ENCODE peak calls at places on chromosomes 6 and 20, in seven cellular contexts. One of them, this sample, is unnamed.

GRCh38 chr20:6575912-6576391 is 191.5 kb upstream of the BMP2 start:
- DNase-seq in body of pancreas: no peak
- DNase-seq in AG04450: peak; percentile 58
- DNase-seq in astrocyte of the cerebellum: no peak
- DNase-seq in AG10803: no peak
- DNase-seq in heart left ventricle: no peak
- DNase-seq in neural progenitor cell: no peak
- DNase-seq in this sample: no peak

GRCh38 chr20:4813076-4813838 is 91.5 kb downstream of the PRND start:
- DNase-seq in body of pancreas: peak; percentile 10
- DNase-seq in AG04450: no peak
- DNase-seq in astrocyte of the cerebellum: no peak
- DNase-seq in AG10803: no peak
- DNase-seq in heart left ventricle: peak; percentile 59
- DNase-seq in neural progenitor cell: no peak
- DNase-seq in this sample: no peak

GRCh38 chr20:46053416-46053815 is 24.4 kb downstream of the SLC12A5 start:
- DNase-seq in body of pancreas: no peak
- DNase-seq in AG04450: no peak
- DNase-seq in astrocyte of the cerebellum: no peak
- DNase-seq in AG10803: no peak
- DNase-seq in heart left ventricle: no peak
- DNase-seq in neural progenitor cell: no peak
- DNase-seq in this sample: no peak

GRCh38 chr6:44043036-44043478 is 84.2 kb downstream of the MRPL14 start:
- DNase-seq in body of pancreas: no peak
- DNase-seq in AG04450: no peak
- DNase-seq in astrocyte of the cerebellum: no peak
- DNase-seq in AG10803: peak; percentile 61
- DNase-seq in heart left ventricle: no peak
- DNase-seq in neural progenitor cell: no peak
- DNase-seq in this sample: peak; percentile 67

GRCh38 chr20:10309326-10309725 is 90.7 kb downstream of the SNAP25 start:
- DNase-seq in body of pancreas: no peak
- DNase-seq in AG04450: peak; percentile 83
- DNase-seq in astrocyte of the cerebellum: peak; percentile 97
- DNase-seq in AG10803: peak; percentile 91
- DNase-seq in heart left ventricle: no peak
- DNase-seq in neural progenitor cell: no peak
- DNase-seq in this sample: peak; percentile 21

GRCh38 chr6:27630727-27631613 is 158.1 kb upstream of the ZNF184 start:
- DNase-seq in body of pancreas: peak; percentile 16
- DNase-seq in AG04450: no peak
- DNase-seq in astrocyte of the cerebellum: peak; percentile 32
- DNase-seq in AG10803: no peak
- DNase-seq in heart left ventricle: no peak
- DNase-seq in neural progenitor cell: peak; percentile 92
- DNase-seq in this sample: peak; percentile 84

GRCh38 chr20:32623667-32624157 is 38.6 kb upstream of the NOL4L start:
- DNase-seq in body of pancreas: no peak
- DNase-seq in AG04450: no peak
- DNase-seq in astrocyte of the cerebellum: no peak
- DNase-seq in AG10803: no peak
- DNase-seq in heart left ventricle: no peak
- DNase-seq in neural progenitor cell: no peak
- DNase-seq in this sample: no peak

GRCh38 chr6:138830273-138830672 is 34.4 kb downstream of the ECT2L start:
- DNase-seq in body of pancreas: no peak
- DNase-seq in AG04450: no peak
- DNase-seq in astrocyte of the cerebellum: no peak
- DNase-seq in AG10803: no peak
- DNase-seq in heart left ventricle: no peak
- DNase-seq in neural progenitor cell: no peak
- DNase-seq in this sample: no peak

GRCh38 chr6:144036064-144036873 is 28.2 kb upstream of the PLAGL1 start:
- DNase-seq in body of pancreas: no peak
- DNase-seq in AG04450: no peak
- DNase-seq in astrocyte of the cerebellum: no peak
- DNase-seq in AG10803: peak; percentile 61
- DNase-seq in heart left ventricle: no peak
- DNase-seq in neural progenitor cell: peak; percentile 57
- DNase-seq in this sample: peak; percentile 8

GRCh38 chr20:13458860-13459451 is 179.8 kb downstream of the TASP1 start:
- DNase-seq in body of pancreas: peak; percentile 20
- DNase-seq in AG04450: no peak
- DNase-seq in astrocyte of the cerebellum: peak; percentile 16
- DNase-seq in AG10803: peak; percentile 42
- DNase-seq in heart left ventricle: no peak
- DNase-seq in neural progenitor cell: peak; percentile 58
- DNase-seq in this sample: peak; percentile 9

GRCh38 chr6:119129148-119129967 is 50.9 kb upstream of the FAM184A start:
- DNase-seq in body of pancreas: no peak
- DNase-seq in AG04450: peak; percentile 53
- DNase-seq in astrocyte of the cerebellum: peak; percentile 72
- DNase-seq in AG10803: peak; percentile 75
- DNase-seq in heart left ventricle: no peak
- DNase-seq in neural progenitor cell: peak; percentile 68
- DNase-seq in this sample: peak; percentile 46

GRCh38 chr6:33978593-33979150 is 167.2 kb downstream of the GRM4 start:
- DNase-seq in body of pancreas: peak; percentile 5
- DNase-seq in AG04450: no peak
- DNase-seq in astrocyte of the cerebellum: no peak
- DNase-seq in AG10803: no peak
- DNase-seq in heart left ventricle: no peak
- DNase-seq in neural progenitor cell: peak; percentile 1
- DNase-seq in this sample: no peak

GRCh38 chr6:131861356-131861755 is 53.5 kb downstream of the ENPP1 start:
- DNase-seq in body of pancreas: no peak
- DNase-seq in AG04450: no peak
- DNase-seq in astrocyte of the cerebellum: peak; percentile 11
- DNase-seq in AG10803: peak; percentile 92
- DNase-seq in heart left ventricle: no peak
- DNase-seq in neural progenitor cell: no peak
- DNase-seq in this sample: no peak

GRCh38 chr6:53294095-53294494 is 54.7 kb downstream of the ELOVL5 start:
- DNase-seq in body of pancreas: no peak
- DNase-seq in AG04450: no peak
- DNase-seq in astrocyte of the cerebellum: no peak
- DNase-seq in AG10803: peak; percentile 29
- DNase-seq in heart left ventricle: no peak
- DNase-seq in neural progenitor cell: peak; percentile 64
- DNase-seq in this sample: peak; percentile 3

GRCh38 chr20:63335711-63336110 is 25.4 kb downstream of the CHRNA4 start:
- DNase-seq in body of pancreas: no peak
- DNase-seq in AG04450: no peak
- DNase-seq in astrocyte of the cerebellum: no peak
- DNase-seq in AG10803: no peak
- DNase-seq in heart left ventricle: no peak
- DNase-seq in neural progenitor cell: no peak
- DNase-seq in this sample: no peak

GRCh38 chr6:293185-294174 is 1.2 kb downstream of the DUSP22 start:
- DNase-seq in body of pancreas: no peak
- DNase-seq in AG04450: no peak
- DNase-seq in astrocyte of the cerebellum: no peak
- DNase-seq in AG10803: peak; percentile 21
- DNase-seq in heart left ventricle: no peak
- DNase-seq in neural progenitor cell: peak; percentile 53
- DNase-seq in this sample: no peak

GRCh38 chr6:34031567-34032383 is 114.1 kb downstream of the GRM4 start:
- DNase-seq in body of pancreas: no peak
- DNase-seq in AG04450: no peak
- DNase-seq in astrocyte of the cerebellum: no peak
- DNase-seq in AG10803: no peak
- DNase-seq in heart left ventricle: no peak
- DNase-seq in neural progenitor cell: no peak
- DNase-seq in this sample: no peak

GRCh38 chr6:111936718-111937117 is 63.5 kb upstream of the FYN start:
- DNase-seq in body of pancreas: no peak
- DNase-seq in AG04450: no peak
- DNase-seq in astrocyte of the cerebellum: no peak
- DNase-seq in AG10803: no peak
- DNase-seq in heart left ventricle: no peak
- DNase-seq in neural progenitor cell: no peak
- DNase-seq in this sample: no peak

GRCh38 chr6:7673063-7673536 is 52.8 kb upstream of the BMP6 start:
- DNase-seq in body of pancreas: peak; percentile 17
- DNase-seq in AG04450: no peak
- DNase-seq in astrocyte of the cerebellum: no peak
- DNase-seq in AG10803: peak; percentile 59
- DNase-seq in heart left ventricle: peak; percentile 20
- DNase-seq in neural progenitor cell: peak; percentile 81
- DNase-seq in this sample: peak; percentile 31

GRCh38 chr20:6299451-6299850 is 176.6 kb upstream of the FERMT1 start:
- DNase-seq in body of pancreas: no peak
- DNase-seq in AG04450: no peak
- DNase-seq in astrocyte of the cerebellum: no peak
- DNase-seq in AG10803: no peak
- DNase-seq in heart left ventricle: no peak
- DNase-seq in neural progenitor cell: no peak
- DNase-seq in this sample: no peak

GRCh38 chr6:35810831-35811698 is 5.9 kb downstream of the LHFPL5 start:
- DNase-seq in body of pancreas: peak; percentile 56
- DNase-seq in AG04450: no peak
- DNase-seq in astrocyte of the cerebellum: no peak
- DNase-seq in AG10803: peak; percentile 47
- DNase-seq in heart left ventricle: no peak
- DNase-seq in neural progenitor cell: no peak
- DNase-seq in this sample: peak; percentile 81

GRCh38 chr6:125077453-125077852 is 76.1 kb upstream of the TPD52L1 start:
- DNase-seq in body of pancreas: no peak
- DNase-seq in AG04450: no peak
- DNase-seq in astrocyte of the cerebellum: peak; percentile 44
- DNase-seq in AG10803: no peak
- DNase-seq in heart left ventricle: no peak
- DNase-seq in neural progenitor cell: no peak
- DNase-seq in this sample: no peak

GRCh38 chr6:158703121-158703839 is 53.4 kb downstream of the SYTL3 start:
- DNase-seq in body of pancreas: peak; percentile 21
- DNase-seq in AG04450: no peak
- DNase-seq in astrocyte of the cerebellum: no peak
- DNase-seq in AG10803: no peak
- DNase-seq in heart left ventricle: peak; percentile 53
- DNase-seq in neural progenitor cell: no peak
- DNase-seq in this sample: no peak

GRCh38 chr20:63518351-63518861 is 2.2 kb upstream of the PPDPF start:
- DNase-seq in body of pancreas: no peak
- DNase-seq in AG04450: no peak
- DNase-seq in astrocyte of the cerebellum: no peak
- DNase-seq in AG10803: no peak
- DNase-seq in heart left ventricle: peak; percentile 20
- DNase-seq in neural progenitor cell: peak; percentile 1
- DNase-seq in this sample: no peak

GRCh38 chr20:37801921-37802320 is 101.0 kb upstream of the VSTM2L start:
- DNase-seq in body of pancreas: no peak
- DNase-seq in AG04450: no peak
- DNase-seq in astrocyte of the cerebellum: no peak
- DNase-seq in AG10803: no peak
- DNase-seq in heart left ventricle: no peak
- DNase-seq in neural progenitor cell: no peak
- DNase-seq in this sample: no peak

GRCh38 chr6:112877134-112878100 is 530.3 kb downstream of the RFPL4B start:
- DNase-seq in body of pancreas: no peak
- DNase-seq in AG04450: peak; percentile 77
- DNase-seq in astrocyte of the cerebellum: peak; percentile 86
- DNase-seq in AG10803: peak; percentile 94
- DNase-seq in heart left ventricle: no peak
- DNase-seq in neural progenitor cell: peak; percentile 28
- DNase-seq in this sample: no peak

GRCh38 chr20:10982692-10983091 is 308.9 kb upstream of the JAG1 start:
- DNase-seq in body of pancreas: peak; percentile 39
- DNase-seq in AG04450: peak; percentile 68
- DNase-seq in astrocyte of the cerebellum: peak; percentile 73
- DNase-seq in AG10803: peak; percentile 93
- DNase-seq in heart left ventricle: peak; percentile 69
- DNase-seq in neural progenitor cell: no peak
- DNase-seq in this sample: no peak

GRCh38 chr20:40754372-40754943 is 65.4 kb upstream of the MAFB start:
- DNase-seq in body of pancreas: peak; percentile 16
- DNase-seq in AG04450: no peak
- DNase-seq in astrocyte of the cerebellum: no peak
- DNase-seq in AG10803: peak; percentile 6
- DNase-seq in heart left ventricle: peak; percentile 70
- DNase-seq in neural progenitor cell: no peak
- DNase-seq in this sample: no peak

GRCh38 chr6:2859325-2859700 is 17.6 kb upstream of the SERPINB1 start:
- DNase-seq in body of pancreas: no peak
- DNase-seq in AG04450: no peak
- DNase-seq in astrocyte of the cerebellum: no peak
- DNase-seq in AG10803: no peak
- DNase-seq in heart left ventricle: no peak
- DNase-seq in neural progenitor cell: no peak
- DNase-seq in this sample: no peak

GRCh38 chr20:50281831-50282591 is 91.4 kb downstream of the CEBPB start:
- DNase-seq in body of pancreas: no peak
- DNase-seq in AG04450: no peak
- DNase-seq in astrocyte of the cerebellum: no peak
- DNase-seq in AG10803: no peak
- DNase-seq in heart left ventricle: no peak
- DNase-seq in neural progenitor cell: peak; percentile 30
- DNase-seq in this sample: no peak

GRCh38 chr20:34322267-34323105 is 19.3 kb upstream of the AHCY start:
- DNase-seq in body of pancreas: no peak
- DNase-seq in AG04450: no peak
- DNase-seq in astrocyte of the cerebellum: no peak
- DNase-seq in AG10803: no peak
- DNase-seq in heart left ventricle: no peak
- DNase-seq in neural progenitor cell: no peak
- DNase-seq in this sample: no peak
- TF ChIP-seq CTCF in body of pancreas: no peak
- TF ChIP-seq CTCF in AG04450: no peak
- TF ChIP-seq CTCF in astrocyte of the cerebellum: no peak
- TF ChIP-seq CTCF in AG10803: no peak
- TF ChIP-seq CTCF in heart left ventricle: no peak
- TF ChIP-seq CTCF in neural progenitor cell: no peak
- TF ChIP-seq CTCF in this sample: no peak

GRCh38 chr20:60210779-60211617 is 252.8 kb downstream of the CDH26 start:
- DNase-seq in body of pancreas: peak; percentile 48
- DNase-seq in AG04450: peak; percentile 27
- DNase-seq in astrocyte of the cerebellum: peak; percentile 27
- DNase-seq in AG10803: peak; percentile 50
- DNase-seq in heart left ventricle: peak; percentile 63
- DNase-seq in neural progenitor cell: peak; percentile 79
- DNase-seq in this sample: peak; percentile 74
- TF ChIP-seq CTCF in body of pancreas: peak; percentile 69
- TF ChIP-seq CTCF in AG04450: peak; percentile 96
- TF ChIP-seq CTCF in astrocyte of the cerebellum: peak; percentile 96
- TF ChIP-seq CTCF in AG10803: peak; percentile 90
- TF ChIP-seq CTCF in heart left ventricle: peak; percentile 90
- TF ChIP-seq CTCF in neural progenitor cell: peak; percentile 95
- TF ChIP-seq CTCF in this sample: peak; percentile 87

GRCh38 chr20:25858495-25859425 is 162.1 kb upstream of the ZNF337 start:
- DNase-seq in body of pancreas: no peak
- DNase-seq in AG04450: no peak
- DNase-seq in astrocyte of the cerebellum: no peak
- DNase-seq in AG10803: no peak
- DNase-seq in heart left ventricle: no peak
- DNase-seq in neural progenitor cell: no peak
- DNase-seq in this sample: no peak
- TF ChIP-seq CTCF in body of pancreas: no peak
- TF ChIP-seq CTCF in AG04450: no peak
- TF ChIP-seq CTCF in astrocyte of the cerebellum: no peak
- TF ChIP-seq CTCF in AG10803: no peak
- TF ChIP-seq CTCF in heart left ventricle: no peak
- TF ChIP-seq CTCF in neural progenitor cell: no peak
- TF ChIP-seq CTCF in this sample: no peak

GRCh38 chr6:116847234-116847633 is 18.4 kb upstream of the GPRC6A start:
- DNase-seq in body of pancreas: no peak
- DNase-seq in AG04450: no peak
- DNase-seq in astrocyte of the cerebellum: peak; percentile 13
- DNase-seq in AG10803: peak; percentile 33
- DNase-seq in heart left ventricle: no peak
- DNase-seq in neural progenitor cell: no peak
- DNase-seq in this sample: no peak
- TF ChIP-seq CTCF in body of pancreas: peak; percentile 33
- TF ChIP-seq CTCF in AG04450: peak; percentile 32
- TF ChIP-seq CTCF in astrocyte of the cerebellum: no peak
- TF ChIP-seq CTCF in AG10803: peak; percentile 37
- TF ChIP-seq CTCF in heart left ventricle: no peak
- TF ChIP-seq CTCF in neural progenitor cell: peak; percentile 25
- TF ChIP-seq CTCF in this sample: no peak

This sample was measured in Calu3.